ENCODE peak calls at places on chromosomes 12 and 14, in four cellular contexts. F is HCT116, E is upper lobe of left lung, K is K562. Y is an unnamed sample.

GRCh38 chr14:50320279-50320678 is 8.2 kb downstream of the DMAC2L start:
- ATAC-seq in F (no peak), E (peak; percentile 63), K (no peak), Y (peak; percentile 48)

GRCh38 chr12:70270108-70270507 is 26.9 kb downstream of the CNOT2 start:
- ATAC-seq in F (no peak), E (no peak), K (no peak), Y (no peak)

GRCh38 chr14:50364792-50365191 is 31.9 kb downstream of the CDKL1 start:
- ATAC-seq in F (peak; percentile 69), E (no peak), K (no peak), Y (no peak)

GRCh38 chr14:63266106-63266505 is 52.6 kb downstream of the GPHB5 start:
- ATAC-seq in F (no peak), E (no peak), K (no peak), Y (peak; percentile 31)

GRCh38 chr12:22473212-22473611 is 71.1 kb downstream of the C2CD5 start:
- ATAC-seq in F (no peak), E (no peak), K (no peak), Y (no peak)

GRCh38 chr12:26135010-26135420 is 10.2 kb upstream of the BHLHE41 start:
- ATAC-seq in F (no peak), E (peak; percentile 96), K (no peak), Y (peak; percentile 31)

GRCh38 chr14:71942904-71943694 is 10.9 kb downstream of the RGS6 start:
- ATAC-seq in F (no peak), E (no peak), K (no peak), Y (no peak)

GRCh38 chr12:5944688-5945070 is 380 bp downstream of the ANO2 start:
- ATAC-seq in F (no peak), E (no peak), K (no peak), Y (no peak)

GRCh38 chr12:59620326-59620725 is 24.5 kb downstream of the SLC16A7 start:
- ATAC-seq in F (no peak), E (no peak), K (no peak), Y (no peak)

GRCh38 chr12:68031881-68032739 is 42.9 kb downstream of the IFNG-AS1 start:
- ATAC-seq in F (no peak), E (no peak), K (no peak), Y (no peak)

GRCh38 chr14:73265721-73266046 is 28.4 kb downstream of the PAPLN start:
- ATAC-seq in F (no peak), E (no peak), K (no peak), Y (no peak)

GRCh38 chr12:5873341-5873919 is 71.6 kb downstream of the ANO2 start:
- ATAC-seq in F (peak; percentile 43), E (no peak), K (no peak), Y (no peak)

GRCh38 chr12:92908108-92908507 is 21.0 kb downstream of the EEA1 start:
- ATAC-seq in F (no peak), E (no peak), K (no peak), Y (no peak)

GRCh38 chr14:92386637-92387036 is 63.7 kb downstream of the SLC24A4 start:
- ATAC-seq in F (no peak), E (peak; percentile 53), K (no peak), Y (no peak)

GRCh38 chr14:50109342-50109741 is 7.0 kb downstream of the VCPKMT start:
- ATAC-seq in F (peak; percentile 46), E (no peak), K (no peak), Y (no peak)

GRCh38 chr14:75445958-75446357 is 18.1 kb downstream of the JDP2 start:
- ATAC-seq in F (no peak), E (no peak), K (no peak), Y (no peak)

GRCh38 chr12:9204380-9204779 is 3.8 kb downstream of the PZP start:
- ATAC-seq in F (no peak), E (no peak), K (no peak), Y (no peak)

GRCh38 chr12:88684170-88684569 is 103.9 kb upstream of the KITLG start:
- ATAC-seq in F (no peak), E (no peak), K (no peak), Y (no peak)

GRCh38 chr14:63542231-63542999 is 762 bp downstream of the PPP2R5E start:
- ATAC-seq in F (peak; percentile 17), E (peak; percentile 1), K (peak; percentile 41), Y (peak; percentile 6)

GRCh38 chr14:95311752-95312151 is 8.0 kb downstream of the CLMN start:
- ATAC-seq in F (peak; percentile 68), E (no peak), K (no peak), Y (no peak)

GRCh38 chr12:124159655-124160054 is 135.2 kb upstream of the RFLNA start:
- ATAC-seq in F (no peak), E (no peak), K (no peak), Y (no peak)

GRCh38 chr12:117908411-117908810 is 60.4 kb downstream of the KSR2 start:
- ATAC-seq in F (no peak), E (no peak), K (no peak), Y (no peak)

GRCh38 chr12:10189653-10190052 is 10.8 kb downstream of the TMEM52B start:
- ATAC-seq in F (no peak), E (no peak), K (no peak), Y (peak; percentile 66)

GRCh38 chr12:19739195-19739776 is 300.0 kb downstream of the AEBP2 start:
- ATAC-seq in F (peak; percentile 53), E (no peak), K (no peak), Y (peak; percentile 53)

GRCh38 chr14:68958553-68958952 is 20.5 kb downstream of the ACTN1 start:
- ATAC-seq in F (no peak), E (no peak), K (no peak), Y (no peak)

GRCh38 chr12:120720234-120720968 is 5.2 kb upstream of the ACADS start:
- ATAC-seq in F (no peak), E (peak; percentile 34), K (peak; percentile 81), Y (peak; percentile 52)

GRCh38 chr12:102913453-102914226 is 3.4 kb downstream of the PAH start:
- ATAC-seq in F (no peak), E (no peak), K (no peak), Y (no peak)

GRCh38 chr14:52458721-52459085 is 93.6 kb downstream of the TXNDC16 start:
- ATAC-seq in F (no peak), E (no peak), K (no peak), Y (no peak)

GRCh38 chr14:82504894-82505293 is 971.2 kb upstream of the SEL1L start:
- ATAC-seq in F (no peak), E (peak; percentile 65), K (no peak), Y (no peak)

GRCh38 chr12:107501681-107502080 is 183.9 kb upstream of the PWP1 start:
- ATAC-seq in F (no peak), E (no peak), K (no peak), Y (no peak)

GRCh38 chr14:99936056-99936455 is 129.2 kb upstream of the EVL start:
- ATAC-seq in F (no peak), E (no peak), K (no peak), Y (no peak)

GRCh38 chr14:99937475-99938244 is 127.6 kb upstream of the EVL start:
- ATAC-seq in F (no peak), E (peak; percentile 3), K (no peak), Y (no peak)

GRCh38 chr14:99938376-99938775 is 126.8 kb upstream of the EVL start:
- ATAC-seq in F (no peak), E (no peak), K (peak; percentile 68), Y (no peak)

GRCh38 chr14:99938896-99939295 is 126.3 kb upstream of the EVL start:
- ATAC-seq in F (no peak), E (no peak), K (no peak), Y (no peak)

GRCh38 chr14:99936738-99937474 is 128.3 kb upstream of the EVL start:
- ATAC-seq in F (peak; percentile 63), E (peak; percentile 4), K (peak; percentile 64), Y (no peak)
- TF ChIP-seq CTCF in F (peak; percentile 23), E (no peak), K (no peak), Y (no peak)

DNA sequence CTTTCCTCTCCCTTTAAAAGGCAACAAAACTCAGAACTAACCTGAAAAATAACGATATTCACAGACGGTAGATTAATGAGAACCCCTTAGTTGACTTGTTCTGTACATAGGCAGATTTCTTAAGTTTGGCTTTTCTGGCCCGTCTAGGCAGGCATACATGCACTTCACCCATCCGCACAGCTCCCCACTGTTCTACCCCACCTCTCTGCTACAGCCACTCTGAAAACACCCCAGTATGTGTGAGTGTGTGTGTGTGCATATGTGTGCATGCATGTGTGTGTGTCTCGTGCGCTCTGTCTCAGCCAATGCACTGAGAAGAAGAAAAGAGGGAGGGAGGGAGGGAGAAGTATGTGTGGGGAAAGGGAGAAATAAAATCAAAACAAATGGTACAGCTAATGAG is 1.9 kb upstream of the LMO3 start:
- ATAC-seq in F (no peak), E (peak; percentile 73), K (no peak), Y (no peak)
- TF ChIP-seq POLR2AphosphoS5 in F (no peak), E (peak; percentile 53), K (no peak), Y (no peak)

DNA sequence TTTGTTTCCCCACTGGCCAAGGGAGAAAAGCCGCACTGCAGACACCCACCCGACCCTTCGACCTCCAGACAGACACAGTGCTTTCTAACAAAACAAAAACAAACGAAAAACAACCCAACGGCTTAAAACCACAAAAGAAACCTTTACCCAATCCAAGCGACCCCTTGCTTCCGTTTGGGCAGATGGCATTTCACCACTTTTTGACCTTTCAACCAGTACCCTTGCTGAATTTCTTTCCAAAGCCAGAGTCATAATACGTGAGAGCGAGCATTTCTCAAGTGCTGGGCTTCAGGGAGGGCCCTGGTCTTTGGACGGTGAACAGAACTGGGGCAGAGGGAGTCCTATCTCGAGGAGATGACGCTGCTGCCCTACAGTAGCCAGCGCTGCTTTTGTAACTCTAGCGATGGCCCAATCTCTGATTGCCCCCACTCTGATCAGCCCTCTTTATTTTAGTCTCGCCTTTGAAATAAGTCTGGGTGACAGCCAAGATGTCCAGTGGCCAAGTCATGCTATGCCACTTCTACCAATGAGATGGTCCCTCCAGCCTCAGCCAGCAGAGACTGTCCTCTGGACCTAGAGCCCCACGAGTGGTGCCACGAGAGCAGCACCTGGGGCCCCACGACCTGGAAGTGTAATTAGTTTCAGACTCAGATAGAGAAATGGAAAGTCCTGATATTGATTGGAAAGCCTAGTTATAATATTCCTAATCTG is 21.9 kb upstream of the ADIPOR2 start:
- ATAC-seq in F (no peak), E (no peak), K (peak; percentile 62), Y (peak; percentile 22)
- TF ChIP-seq POLR2A in F (no peak), E (no peak), K (no peak), Y (no peak)

GRCh38 chr12:97005174-97005573 is 98.1 kb downstream of the NEDD1 start:
- ATAC-seq in F (no peak), E (no peak), K (no peak), Y (no peak)
- TF ChIP-seq CTCF in F (no peak), E (no peak), K (no peak), Y (no peak)